ENCODE peak calls at places on chromosome 1, in seven cellular contexts. L, W, N, V, E, C and Q are unnamed samples.

GRCh38 chr1:56196839-56197238 is 382.5 kb downstream of the PLPP3 start:
- DNase-seq in V (no peak), L (no peak), N (no peak), C (no peak), W (no peak), E (no peak), Q (no peak)

GRCh38 chr1:11934295-11935039 is at the start of gene PLOD1:
- DNase-seq in W (peak), V (peak), N (peak), L (peak), C (peak), E (peak), Q (no peak)

GRCh38 chr1:26110731-26111529 is 694 bp upstream of the PDIK1L start:
- DNase-seq in L (peak), N (peak), E (peak), C (peak), W (peak), V (peak), Q (no peak)

GRCh38 chr1:221187174-221187573 is 307.9 kb downstream of the HLX start:
- DNase-seq in W (no peak), L (no peak), E (no peak), N (no peak), C (no peak), V (no peak), Q (no peak)

GRCh38 chr1:8731162-8731561 is 86.3 kb downstream of the RERE start:
- DNase-seq in V (no peak), L (no peak), N (no peak), E (no peak), W (no peak), C (no peak), Q (no peak)

GRCh38 chr1:22531251-22531650 is 32.0 kb upstream of the EPHA8 start:
- DNase-seq in L (no peak), C (no peak), E (no peak), V (no peak), N (no peak), W (no peak), Q (no peak)

GRCh38 chr1:18085387-18086074 is 22.1 kb upstream of the IGSF21 start:
- DNase-seq in C (no peak), N (no peak), E (no peak), V (no peak), L (no peak), W (no peak), Q (no peak)

GRCh38 chr1:83799474-83800085 is 199.4 kb downstream of the TTLL7 start:
- DNase-seq in W (no peak), L (no peak), E (no peak), C (no peak), N (no peak), V (no peak), Q (no peak)

GRCh38 chr1:97262842-97263241 is 541.3 kb downstream of the PTBP2 start:
- DNase-seq in E (no peak), W (no peak), V (no peak), C (no peak), N (no peak), L (no peak), Q (no peak)

GRCh38 chr1:159012495-159012894 is 2.8 kb downstream of the IFI16 start:
- DNase-seq in W (peak), N (no peak), E (peak), V (no peak), C (no peak), L (no peak), Q (no peak)

GRCh38 chr1:246297314-246298273 is 209.5 kb downstream of the SMYD3 start:
- DNase-seq in N (no peak), V (no peak), W (no peak), E (no peak), L (no peak), C (peak), Q (no peak)

GRCh38 chr1:94701796-94702439 is 118.2 kb upstream of the SLC44A3 start:
- DNase-seq in W (no peak), C (no peak), N (no peak), V (no peak), L (no peak), E (no peak), Q (no peak)

GRCh38 chr1:26276432-26276838 is 3.5 kb upstream of the SH3BGRL3 start:
- DNase-seq in W (no peak), V (no peak), L (no peak), C (no peak), E (no peak), N (no peak), Q (no peak)

GRCh38 chr1:117318456-117318855 is 48.8 kb upstream of the MAN1A2 start:
- DNase-seq in L (no peak), W (no peak), C (peak), N (no peak), V (no peak), E (no peak), Q (no peak)

GRCh38 chr1:235586413-235586812 is 63.2 kb downstream of the GNG4 start:
- DNase-seq in V (no peak), L (no peak), W (no peak), E (no peak), C (no peak), N (no peak), Q (no peak)

GRCh38 chr1:67832737-67833594 is at the start of gene GNG12:
- DNase-seq in E (peak), L (peak), N (no peak), W (no peak), C (peak), V (peak), Q (peak)

GRCh38 chr1:214638997-214639396 is 36.0 kb downstream of the CENPF start:
- DNase-seq in E (no peak), W (no peak), V (peak), L (no peak), N (no peak), C (no peak), Q (no peak)

GRCh38 chr1:109521465-109521951 is 12.0 kb upstream of the AMIGO1 start:
- DNase-seq in V (no peak), L (no peak), W (no peak), C (no peak), N (no peak), E (no peak), Q (no peak)

GRCh38 chr1:78277253-78277652 is 213.5 kb upstream of the PTGFR start:
- DNase-seq in W (no peak), V (peak), E (peak), L (no peak), C (peak), N (no peak), Q (no peak)